ENCODE peak calls at places on chromosomes 4 and X, in five cellular contexts. C is AG09309, R is BE2C, W is brain microvascular endothelial cell, X is astrocyte of the spinal cord. A is an unnamed sample.
A peak's percentile ranks its signal among the peaks of the same experiment; 100 is the strongest.

GRCh38 chr4:145618210-145618911 is 824 bp upstream of the MMAA start:
- DNase-seq in X (no peak), W (no peak), C (no peak), R (peak; percentile 19), A (no peak)

GRCh38 chr4:85477538-85477937 is 2.6 kb downstream of the ARHGAP24 start:
- DNase-seq in R (no peak), X (no peak), W (no peak), C (no peak), A (no peak)

GRCh38 chr4:127533028-127533700 is 99.6 kb upstream of the INTU start:
- DNase-seq in R (peak; percentile 8), W (no peak), X (no peak), C (no peak), A (peak; percentile 39)

GRCh38 chr4:103171006-103171405 is 27.1 kb downstream of the CENPE start:
- DNase-seq in C (no peak), R (no peak), X (no peak), W (no peak), A (no peak)

GRCh38 chr4:62014982-62015739 is 815.0 kb downstream of the ADGRL3 start:
- DNase-seq in R (no peak), C (no peak), W (no peak), X (no peak), A (peak; percentile 54)

GRCh38 chrX:150514462-150514861 is 54.0 kb upstream of the MTM1 start:
- DNase-seq in X (no peak), C (no peak), W (no peak), R (no peak), A (no peak)

GRCh38 chrX:154734101-154734781 is 16.6 kb downstream of the GAB3 start:
- DNase-seq in X (peak; percentile 64), R (no peak), W (peak; percentile 80), C (no peak), A (no peak)

GRCh38 chrX:24149346-24150050 is at the start of gene ZFX:
- DNase-seq in X (peak; percentile 74), R (peak; percentile 72), C (no peak), W (peak; percentile 64), A (no peak)

GRCh38 chrX:49848275-49848674 is 19.2 kb downstream of the PAGE4 start:
- DNase-seq in R (no peak), C (no peak), X (no peak), W (no peak), A (no peak)

GRCh38 chr4:108333353-108333920 is 164.7 kb upstream of the LEF1 start:
- DNase-seq in X (no peak), C (no peak), W (no peak), R (no peak), A (no peak)

GRCh38 chr4:83716874-83717273 is 181.0 kb downstream of the GPAT3 start:
- DNase-seq in W (no peak), C (peak; percentile 16), X (no peak), R (no peak), A (no peak)

GRCh38 chr4:108393870-108394269 is 225.1 kb upstream of the LEF1 start:
- DNase-seq in C (no peak), W (no peak), R (no peak), X (no peak), A (no peak)

GRCh38 chr4:118034061-118034785 is at the start of gene NDST3:
- DNase-seq in C (no peak), X (peak; percentile 82), W (peak; percentile 34), R (peak; percentile 86), A (peak; percentile 77)

GRCh38 chr4:109424093-109424818 is 9.4 kb upstream of the SEC24B start:
- DNase-seq in C (no peak), X (no peak), R (peak; percentile 22), W (no peak), A (no peak)

GRCh38 chr4:141132689-141133145 is 552 bp downstream of the RNF150 start:
- DNase-seq in X (peak; percentile 36), R (peak; percentile 68), W (peak; percentile 16), C (no peak), A (no peak)

GRCh38 chr4:95585016-95585695 is 36.4 kb upstream of the UNC5C start:
- DNase-seq in R (no peak), X (no peak), C (no peak), W (no peak), A (no peak)

GRCh38 chr4:95580226-95580625 is 31.5 kb upstream of the UNC5C start:
- DNase-seq in X (no peak), R (no peak), C (no peak), W (no peak), A (no peak)
- TF ChIP-seq CTCF in X (no peak), R (no peak), C (no peak), W (no peak), A (no peak)

DNA sequence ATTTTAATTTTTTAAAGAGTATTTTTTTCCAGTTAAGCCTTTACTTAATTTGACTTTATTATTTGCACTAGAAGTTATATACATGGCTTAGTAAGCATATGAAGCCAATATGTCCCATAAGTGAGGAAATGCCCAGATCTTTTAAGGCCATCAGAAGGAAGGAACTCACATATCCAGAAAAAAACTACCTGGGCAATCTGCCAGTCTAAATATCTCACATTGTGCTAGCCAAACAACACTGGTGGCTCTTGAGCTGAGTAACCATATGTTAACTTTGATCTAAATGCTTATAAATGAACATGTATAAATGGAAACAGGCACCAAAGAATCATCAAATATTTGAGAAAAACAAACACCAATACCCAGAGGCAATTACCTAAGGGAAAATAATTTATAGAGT is 138.6 kb upstream of the APOOL start:
- DNase-seq in R (no peak), C (no peak), X (no peak), W (peak; percentile 2), A (peak; percentile 17)
- H3K4me3 ChIP-seq in R (no peak overlapping the region), C (no peak overlapping the region), X (no peak overlapping the region), W (no peak overlapping the region), A (no peak overlapping the region)

DNA sequence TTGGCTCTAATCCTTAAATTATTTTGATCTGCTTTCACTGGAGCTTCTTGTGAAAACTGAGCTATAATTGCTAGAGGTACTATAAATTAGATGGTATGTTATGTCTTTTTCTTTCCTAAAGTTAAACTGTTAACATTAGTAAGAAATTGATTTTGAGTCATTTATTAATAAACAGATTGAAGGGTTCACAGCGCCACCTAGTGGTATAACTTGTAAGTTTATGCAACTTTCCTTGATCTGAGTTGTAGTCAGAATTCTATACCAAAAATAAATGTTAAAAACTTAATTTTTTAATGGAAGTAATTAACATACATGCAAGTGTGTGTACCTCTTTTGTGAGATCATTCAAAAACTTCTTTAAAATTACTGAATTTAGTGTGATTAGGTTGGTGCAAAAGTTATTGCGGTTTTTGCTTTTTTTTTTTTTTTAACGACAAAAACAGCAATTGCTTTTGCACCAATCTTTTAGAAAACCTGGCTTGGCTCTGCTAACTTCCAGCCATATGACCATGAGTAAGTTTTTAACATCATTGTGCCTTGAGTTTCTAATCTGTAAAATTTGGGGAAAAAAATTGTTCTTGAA is 151.5 kb downstream of the CENPC start:
- DNase-seq in X (peak; percentile 61), W (peak; percentile 29), R (peak; percentile 28), C (peak; percentile 7), A (no peak)
- TF ChIP-seq CTCF in X (peak; percentile 50), W (peak; percentile 39), R (peak; percentile 50), C (peak; percentile 31), A (peak; percentile 50)

GRCh38 chr4:112589207-112589606 is 47.5 kb downstream of the ZGRF1 start:
- DNase-seq in W (peak; percentile 56), C (no peak), X (peak; percentile 17), R (no peak), A (no peak)

GRCh38 chr4:112591593-112591992 is 45.1 kb downstream of the ZGRF1 start:
- DNase-seq in R (no peak), X (no peak), C (no peak), W (no peak), A (no peak)

GRCh38 chr4:112585977-112586736 is 50.6 kb downstream of the ZGRF1 start:
- DNase-seq in C (no peak), R (no peak), X (no peak), W (no peak), A (no peak)
- H3K4me3 ChIP-seq in C (no peak overlapping the region), R (no peak overlapping the region), X (no peak overlapping the region), W (no peak overlapping the region), A (no peak overlapping the region)

DNA sequence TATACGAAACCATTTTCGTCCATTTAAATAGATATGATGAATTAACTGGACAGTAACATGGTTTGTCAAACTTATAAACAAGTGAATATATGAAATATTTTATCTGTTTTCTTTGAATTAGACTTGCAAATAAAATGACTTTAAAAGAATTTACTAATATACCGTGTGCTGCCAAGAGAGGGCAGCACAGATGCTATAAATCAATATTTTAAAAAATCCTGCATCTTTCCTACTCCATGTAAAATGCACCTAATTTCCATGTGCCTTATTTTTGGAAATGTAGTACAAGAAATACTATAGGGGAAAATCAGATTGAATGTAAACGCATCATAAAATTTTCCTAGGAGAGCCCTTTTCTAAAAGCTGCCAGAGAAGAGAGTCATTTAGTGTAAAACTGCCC is 62.2 kb downstream of the PRKX start:
- DNase-seq in X (peak; percentile 77), R (no peak), C (no peak), W (peak; percentile 36), A (no peak)
- TF ChIP-seq CTCF in X (peak; percentile 58), R (peak; percentile 43), C (peak; percentile 49), W (peak; percentile 55), A (peak; percentile 55)

GRCh38 chr4:163959932-163960331 is 465.4 kb downstream of the TMA16 start:
- DNase-seq in X (no peak), W (no peak), R (no peak), C (no peak), A (no peak)
- H3K4me3 ChIP-seq in X (no peak overlapping the region), W (no peak overlapping the region), R (no peak overlapping the region), C (no peak overlapping the region), A (no peak overlapping the region)

A was measured in retinal pigment epithelial cell.